ENCODE peak calls at places on chromosomes 3 and 15, in seven cellular contexts. Q, P, H, C, X, K and S are unnamed samples.

GRCh38 chr15:41894791-41895463 is 1.1 kb upstream of the SPTBN5 start:
- DNase-seq in Q (peak; percentile 75), P (peak; percentile 36), H (peak; percentile 83), C (peak; percentile 67), X (peak; percentile 66), K (no peak), S (no peak)

GRCh38 chr15:25072857-25073476 is 118.2 kb downstream of the SNRPN start:
- DNase-seq in Q (no peak), P (no peak), H (no peak), C (no peak), X (no peak), K (no peak), S (no peak)

GRCh38 chr3:74390121-74390870 is 224.2 kb downstream of the CNTN3 start:
- DNase-seq in Q (no peak), P (no peak), H (peak; percentile 1), C (no peak), X (no peak), K (no peak), S (no peak)

GRCh38 chr15:61748529-61748928 is 311.7 kb downstream of the VPS13C start:
- DNase-seq in Q (no peak), P (no peak), H (no peak), C (no peak), X (peak; percentile 4), K (no peak), S (no peak)

GRCh38 chr15:39442898-39443297 is 138.0 kb upstream of the THBS1 start:
- DNase-seq in Q (no peak), P (no peak), H (no peak), C (no peak), X (no peak), K (no peak), S (no peak)

GRCh38 chr15:54559405-54560064 is 581.3 kb downstream of the UNC13C start:
- DNase-seq in Q (no peak), P (no peak), H (no peak), C (no peak), X (no peak), K (no peak), S (no peak)

GRCh38 chr15:93109370-93110105 is 20.5 kb upstream of the RGMA start:
- DNase-seq in Q (no peak), P (no peak), H (no peak), C (no peak), X (no peak), K (no peak), S (peak; percentile 57)

GRCh38 chr3:186110975-186111974 is 2.4 kb upstream of the ETV5 start:
- DNase-seq in Q (no peak), P (no peak), H (no peak), C (no peak), X (no peak), K (no peak), S (no peak)

GRCh38 chr15:81749667-81750360 is 296.0 kb downstream of the MEX3B start:
- DNase-seq in Q (no peak), P (no peak), H (no peak), C (no peak), X (no peak), K (no peak), S (no peak)

GRCh38 chr15:59611277-59612260 is at the start of gene GCNT3:
- DNase-seq in Q (peak; percentile 9), P (peak; percentile 15), H (peak; percentile 8), C (no peak), X (no peak), K (no peak), S (no peak)

GRCh38 chr3:105359098-105359762 is 7.5 kb upstream of the ALCAM start:
- DNase-seq in Q (peak; percentile 79), P (no peak), H (peak; percentile 91), C (no peak), X (peak; percentile 38), K (no peak), S (no peak)

GRCh38 chr3:172561894-172562664 is 38.8 kb upstream of the TNFSF10 start:
- DNase-seq in Q (no peak), P (no peak), H (no peak), C (no peak), X (no peak), K (no peak), S (no peak)

GRCh38 chr3:129123314-129124060 is 1.9 kb upstream of the RAB43 start:
- DNase-seq in Q (no peak), P (no peak), H (no peak), C (no peak), X (no peak), K (no peak), S (no peak)

GRCh38 chr3:129837057-129837631 is 56.4 kb downstream of the TMCC1 start:
- DNase-seq in Q (peak; percentile 22), P (no peak), H (peak; percentile 18), C (no peak), X (peak; percentile 43), K (no peak), S (no peak)